ENCODE peak calls at places on chromosome 5, in four cellular contexts. K is germinal center, N is KBM-7, C is COLO829. F is an unnamed sample.
A peak's percentile ranks its signal among the peaks of the same experiment; 100 is the strongest.

GRCh38 chr5:3534997-3535396 is 60.6 kb upstream of the IRX1 start:
- DNase-seq in K (no peak), N (no peak), C (no peak), F (no peak)

GRCh38 chr5:127993476-127993875 is 90.1 kb upstream of the SLC12A2 start:
- DNase-seq in N (no peak), K (no peak), C (no peak), F (no peak)

GRCh38 chr5:9156282-9156681 is 389.6 kb downstream of the SEMA5A start:
- DNase-seq in C (peak; percentile 17), K (no peak), N (peak; percentile 5), F (peak; percentile 57)

GRCh38 chr5:78621269-78621871 is 27.2 kb downstream of the LHFPL2 start:
- DNase-seq in C (no peak), N (peak; percentile 18), K (no peak), F (no peak)

GRCh38 chr5:133794771-133795391 is 173.5 kb downstream of the C5orf15 start:
- DNase-seq in N (no peak), C (no peak), K (no peak), F (no peak)

GRCh38 chr5:154196955-154197652 is 6.6 kb downstream of the GALNT10 start:
- DNase-seq in N (peak; percentile 81), C (no peak), K (no peak), F (no peak)

GRCh38 chr5:36876965-36877666 is 547 bp downstream of the NIPBL start:
- DNase-seq in C (no peak), N (peak; percentile 74), K (peak; percentile 55), F (peak; percentile 52)

GRCh38 chr5:90965110-90965676 is 406.6 kb downstream of the ADGRV1 start:
- DNase-seq in C (no peak), K (no peak), N (no peak), F (no peak)

GRCh38 chr5:139251281-139251687 is 42.3 kb upstream of the MATR3 start:
- DNase-seq in N (peak; percentile 48), C (no peak), K (peak; percentile 68), F (peak; percentile 19)

GRCh38 chr5:99104538-99105132 is 175.8 kb upstream of the CHD1 start:
- DNase-seq in K (peak; percentile 5), C (peak; percentile 1), N (peak; percentile 63), F (peak; percentile 15)

GRCh38 chr5:124736111-124736813 is 10.2 kb downstream of the ZNF608 start:
- DNase-seq in N (no peak), C (no peak), K (no peak), F (peak; percentile 79)

GRCh38 chr5:173974688-173975239 is 14.2 kb upstream of the C5orf47 start:
- DNase-seq in K (no peak), N (no peak), C (no peak), F (no peak)

GRCh38 chr5:35651002-35651756 is 33.5 kb downstream of the SPEF2 start:
- DNase-seq in N (peak; percentile 65), K (no peak), C (no peak), F (peak; percentile 33)

GRCh38 chr5:156582193-156582598 is 255.2 kb downstream of the SGCD start:
- DNase-seq in C (no peak), N (no peak), K (no peak), F (no peak)

GRCh38 chr5:118042076-118042475 is 946.3 kb downstream of the DTWD2 start:
- DNase-seq in C (no peak), N (no peak), K (no peak), F (no peak)